ENCODE peak calls at places on chromosomes 2 and 18, in ten cellular contexts. One of them, this sample, is unnamed.
A peak's percentile ranks its signal among the peaks of the same experiment; 100 is the strongest.

GRCh38 chr2:36146765-36147164 is 208.8 kb upstream of the CRIM1 start:
- DNase-seq in transverse colon: no peak
- DNase-seq in K562: no peak
- DNase-seq in stomach: no peak
- DNase-seq in Panc1: no peak
- DNase-seq in HCT116: no peak
- DNase-seq in GM23338: no peak
- DNase-seq in prostate gland: no peak
- DNase-seq in suprapubic skin: no peak
- DNase-seq in breast epithelium: no peak
- DNase-seq in this sample: no peak

GRCh38 chr2:241914542-241914941 is 45.0 kb downstream of the RTP5 start:
- DNase-seq in transverse colon: no peak
- DNase-seq in K562: no peak
- DNase-seq in stomach: peak; percentile 15
- DNase-seq in Panc1: no peak
- DNase-seq in HCT116: no peak
- DNase-seq in GM23338: no peak
- DNase-seq in prostate gland: no peak
- DNase-seq in suprapubic skin: no peak
- DNase-seq in breast epithelium: no peak
- DNase-seq in this sample: no peak

GRCh38 chr2:145744541-145745386 is 1224.8 kb upstream of the ZEB2 start:
- DNase-seq in transverse colon: no peak
- DNase-seq in K562: peak; percentile 64
- DNase-seq in stomach: no peak
- DNase-seq in Panc1: no peak
- DNase-seq in HCT116: no peak
- DNase-seq in GM23338: no peak
- DNase-seq in prostate gland: no peak
- DNase-seq in suprapubic skin: no peak
- DNase-seq in breast epithelium: no peak
- DNase-seq in this sample: no peak

GRCh38 chr2:97857553-97857952 is 138.2 kb downstream of the TMEM131 start:
- DNase-seq in transverse colon: no peak
- DNase-seq in K562: no peak
- DNase-seq in stomach: no peak
- DNase-seq in Panc1: no peak
- DNase-seq in HCT116: no peak
- DNase-seq in GM23338: no peak
- DNase-seq in prostate gland: no peak
- DNase-seq in suprapubic skin: no peak
- DNase-seq in breast epithelium: no peak
- DNase-seq in this sample: no peak

GRCh38 chr2:36290306-36290705 is 65.3 kb upstream of the CRIM1 start:
- DNase-seq in transverse colon: no peak
- DNase-seq in K562: no peak
- DNase-seq in stomach: no peak
- DNase-seq in Panc1: no peak
- DNase-seq in HCT116: no peak
- DNase-seq in GM23338: no peak
- DNase-seq in prostate gland: no peak
- DNase-seq in suprapubic skin: no peak
- DNase-seq in breast epithelium: no peak
- DNase-seq in this sample: no peak

GRCh38 chr2:232260075-232260474 is 118.5 kb upstream of the ALPP start:
- DNase-seq in transverse colon: no peak
- DNase-seq in K562: no peak
- DNase-seq in stomach: no peak
- DNase-seq in Panc1: no peak
- DNase-seq in HCT116: no peak
- DNase-seq in GM23338: no peak
- DNase-seq in prostate gland: no peak
- DNase-seq in suprapubic skin: no peak
- DNase-seq in breast epithelium: no peak
- DNase-seq in this sample: no peak

GRCh38 chr2:219628986-219629901 is 1.8 kb downstream of the SLC4A3 start:
- DNase-seq in transverse colon: no peak
- DNase-seq in K562: no peak
- DNase-seq in stomach: no peak
- DNase-seq in Panc1: no peak
- DNase-seq in HCT116: no peak
- DNase-seq in GM23338: no peak
- DNase-seq in prostate gland: no peak
- DNase-seq in suprapubic skin: no peak
- DNase-seq in breast epithelium: no peak
- DNase-seq in this sample: peak; percentile 61

GRCh38 chr2:145190031-145190703 is 670.2 kb upstream of the ZEB2 start:
- DNase-seq in transverse colon: no peak
- DNase-seq in K562: peak; percentile 24
- DNase-seq in stomach: no peak
- DNase-seq in Panc1: no peak
- DNase-seq in HCT116: no peak
- DNase-seq in GM23338: no peak
- DNase-seq in prostate gland: no peak
- DNase-seq in suprapubic skin: no peak
- DNase-seq in breast epithelium: no peak
- DNase-seq in this sample: no peak

GRCh38 chr2:78778756-78779510 is 246.6 kb upstream of the REG3G start:
- DNase-seq in transverse colon: no peak
- DNase-seq in K562: no peak
- DNase-seq in stomach: no peak
- DNase-seq in Panc1: no peak
- DNase-seq in HCT116: no peak
- DNase-seq in GM23338: no peak
- DNase-seq in prostate gland: no peak
- DNase-seq in suprapubic skin: no peak
- DNase-seq in breast epithelium: no peak
- DNase-seq in this sample: no peak

GRCh38 chr2:127479219-127479825 is 47.0 kb downstream of the IWS1 start:
- DNase-seq in transverse colon: no peak
- DNase-seq in K562: peak; percentile 48
- DNase-seq in stomach: no peak
- DNase-seq in Panc1: peak; percentile 30
- DNase-seq in HCT116: peak; percentile 34
- DNase-seq in GM23338: peak; percentile 90
- DNase-seq in prostate gland: no peak
- DNase-seq in suprapubic skin: no peak
- DNase-seq in breast epithelium: no peak
- DNase-seq in this sample: peak; percentile 12

GRCh38 chr18:26215247-26215970 is 10.8 kb upstream of the TAF4B start:
- DNase-seq in transverse colon: no peak
- DNase-seq in K562: no peak
- DNase-seq in stomach: no peak
- DNase-seq in Panc1: no peak
- DNase-seq in HCT116: no peak
- DNase-seq in GM23338: no peak
- DNase-seq in prostate gland: no peak
- DNase-seq in suprapubic skin: no peak
- DNase-seq in breast epithelium: no peak
- DNase-seq in this sample: peak; percentile 37

GRCh38 chr2:155372969-155373368 is 674.5 kb downstream of the KCNJ3 start:
- DNase-seq in transverse colon: no peak
- DNase-seq in K562: no peak
- DNase-seq in stomach: no peak
- DNase-seq in Panc1: no peak
- DNase-seq in HCT116: peak; percentile 3
- DNase-seq in GM23338: peak; percentile 56
- DNase-seq in prostate gland: no peak
- DNase-seq in suprapubic skin: no peak
- DNase-seq in breast epithelium: no peak
- DNase-seq in this sample: no peak

GRCh38 chr18:38174594-38174993 is 609.0 kb upstream of the CELF4 start:
- DNase-seq in transverse colon: no peak
- DNase-seq in K562: no peak
- DNase-seq in stomach: no peak
- DNase-seq in Panc1: no peak
- DNase-seq in HCT116: no peak
- DNase-seq in GM23338: no peak
- DNase-seq in prostate gland: no peak
- DNase-seq in suprapubic skin: no peak
- DNase-seq in breast epithelium: no peak
- DNase-seq in this sample: no peak

GRCh38 chr2:86633094-86633740 is 9.6 kb upstream of the RNF103 start:
- DNase-seq in transverse colon: peak; percentile 35
- DNase-seq in K562: no peak
- DNase-seq in stomach: peak; percentile 49
- DNase-seq in Panc1: no peak
- DNase-seq in HCT116: no peak
- DNase-seq in GM23338: no peak
- DNase-seq in prostate gland: peak; percentile 9
- DNase-seq in suprapubic skin: no peak
- DNase-seq in breast epithelium: no peak
- DNase-seq in this sample: no peak

GRCh38 chr2:120303177-120303576 is 42.8 kb upstream of the INHBB start:
- DNase-seq in transverse colon: no peak
- DNase-seq in K562: no peak
- DNase-seq in stomach: no peak
- DNase-seq in Panc1: no peak
- DNase-seq in HCT116: no peak
- DNase-seq in GM23338: no peak
- DNase-seq in prostate gland: no peak
- DNase-seq in suprapubic skin: no peak
- DNase-seq in breast epithelium: no peak
- DNase-seq in this sample: no peak

GRCh38 chr2:120307482-120307881 is 38.5 kb upstream of the INHBB start:
- DNase-seq in transverse colon: no peak
- DNase-seq in K562: no peak
- DNase-seq in stomach: no peak
- DNase-seq in Panc1: no peak
- DNase-seq in HCT116: no peak
- DNase-seq in GM23338: no peak
- DNase-seq in prostate gland: no peak
- DNase-seq in suprapubic skin: no peak
- DNase-seq in breast epithelium: no peak
- DNase-seq in this sample: no peak

GRCh38 chr2:120306091-120306490 is 39.8 kb upstream of the INHBB start:
- DNase-seq in transverse colon: no peak
- DNase-seq in K562: no peak
- DNase-seq in stomach: no peak
- DNase-seq in Panc1: no peak
- DNase-seq in HCT116: no peak
- DNase-seq in GM23338: no peak
- DNase-seq in prostate gland: no peak
- DNase-seq in suprapubic skin: no peak
- DNase-seq in breast epithelium: no peak
- DNase-seq in this sample: peak; percentile 16

GRCh38 chr2:120308038-120308910 is 37.7 kb upstream of the INHBB start:
- DNase-seq in transverse colon: no peak
- DNase-seq in K562: peak; percentile 20
- DNase-seq in stomach: no peak
- DNase-seq in Panc1: no peak
- DNase-seq in HCT116: no peak
- DNase-seq in GM23338: no peak
- DNase-seq in prostate gland: no peak
- DNase-seq in suprapubic skin: no peak
- DNase-seq in breast epithelium: no peak
- DNase-seq in this sample: no peak

DNA sequence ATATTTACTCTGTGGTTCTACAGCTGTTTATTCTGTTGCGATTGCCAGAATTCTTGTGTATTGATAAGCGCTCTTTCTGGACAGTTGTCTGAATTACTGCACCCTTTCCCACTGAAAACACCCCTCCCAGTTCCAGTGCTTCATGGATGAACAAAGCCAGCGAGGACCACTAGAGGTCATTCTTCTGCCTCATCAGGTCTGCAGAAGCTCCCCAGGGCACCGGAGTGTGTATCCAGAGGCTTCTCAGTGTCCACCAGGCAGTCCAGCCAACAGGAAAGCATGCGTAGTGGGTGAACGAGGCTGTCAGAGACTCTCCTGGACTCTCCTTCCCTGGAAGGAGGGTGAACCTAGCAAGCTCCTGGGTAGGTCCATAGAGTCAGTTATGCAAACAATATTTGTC is 40.6 kb upstream of the INHBB start:
- DNase-seq in transverse colon: no peak
- DNase-seq in K562: peak; percentile 58
- DNase-seq in stomach: peak; percentile 5
- DNase-seq in Panc1: no peak
- DNase-seq in HCT116: no peak
- DNase-seq in GM23338: peak; percentile 41
- DNase-seq in prostate gland: peak; percentile 57
- DNase-seq in suprapubic skin: no peak
- DNase-seq in breast epithelium: no peak
- DNase-seq in this sample: no peak
- H3K27ac ChIP-seq in transverse colon: no peak overlapping the region
- H3K27ac ChIP-seq in K562: no peak overlapping the region
- H3K27ac ChIP-seq in stomach: no peak overlapping the region
- H3K27ac ChIP-seq in Panc1: no peak overlapping the region
- H3K27ac ChIP-seq in HCT116: no peak overlapping the region
- H3K27ac ChIP-seq in GM23338: no peak overlapping the region
- H3K27ac ChIP-seq in prostate gland: peak overlapping the region; percentile 67
- H3K27ac ChIP-seq in suprapubic skin: no peak overlapping the region
- H3K27ac ChIP-seq in breast epithelium: no peak overlapping the region
- H3K27ac ChIP-seq in this sample: no peak overlapping the region

GRCh38 chr2:70191244-70191735 is 471 bp upstream of the C2orf42 start:
- DNase-seq in transverse colon: no peak
- DNase-seq in K562: no peak
- DNase-seq in stomach: no peak
- DNase-seq in Panc1: no peak
- DNase-seq in HCT116: no peak
- DNase-seq in GM23338: no peak
- DNase-seq in prostate gland: no peak
- DNase-seq in suprapubic skin: no peak
- DNase-seq in breast epithelium: no peak
- DNase-seq in this sample: no peak
- H3K4me3 ChIP-seq in transverse colon: peak overlapping the region; percentile 58
- H3K4me3 ChIP-seq in K562: peak overlapping the region; percentile 62
- H3K4me3 ChIP-seq in stomach: peak overlapping the region; percentile 76
- H3K4me3 ChIP-seq in Panc1: peak overlapping the region; percentile 62
- H3K4me3 ChIP-seq in HCT116: peak overlapping the region; percentile 79
- H3K4me3 ChIP-seq in GM23338: peak overlapping the region; percentile 79
- H3K4me3 ChIP-seq in prostate gland: peak overlapping the region; percentile 62
- H3K4me3 ChIP-seq in suprapubic skin: peak overlapping the region; percentile 78
- H3K4me3 ChIP-seq in breast epithelium: peak overlapping the region; percentile 79
- H3K4me3 ChIP-seq in this sample: peak overlapping the region; percentile 87

DNA sequence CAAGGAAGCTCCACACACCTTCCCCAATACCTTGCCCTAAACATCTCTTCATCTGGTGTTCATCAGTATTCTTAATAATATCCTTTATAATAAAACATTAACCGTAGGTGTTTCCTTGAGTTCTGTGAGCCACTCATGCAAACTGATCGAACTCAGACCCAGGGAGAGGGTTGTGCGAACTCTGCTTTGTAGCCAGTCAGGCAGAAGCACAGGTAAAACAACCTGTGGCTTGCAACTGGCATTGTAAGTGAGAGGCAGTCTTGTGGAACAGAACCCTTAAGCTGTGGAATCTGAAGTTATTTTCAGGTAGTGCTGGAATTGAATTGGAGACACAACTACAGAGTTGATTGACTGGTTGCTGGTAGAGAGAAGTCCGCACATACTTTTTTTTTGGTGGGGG is 4.7 kb downstream of the BUB1 start:
- DNase-seq in transverse colon: no peak
- DNase-seq in K562: no peak
- DNase-seq in stomach: no peak
- DNase-seq in Panc1: no peak
- DNase-seq in HCT116: no peak
- DNase-seq in GM23338: no peak
- DNase-seq in prostate gland: no peak
- DNase-seq in suprapubic skin: no peak
- DNase-seq in breast epithelium: no peak
- DNase-seq in this sample: no peak
- TF ChIP-seq POLR2AphosphoS5 in transverse colon: no peak
- TF ChIP-seq POLR2AphosphoS5 in K562: no peak
- TF ChIP-seq POLR2AphosphoS5 in stomach: no peak
- TF ChIP-seq POLR2AphosphoS5 in Panc1: no peak
- TF ChIP-seq POLR2AphosphoS5 in HCT116: no peak
- TF ChIP-seq POLR2AphosphoS5 in GM23338: no peak
- TF ChIP-seq POLR2AphosphoS5 in prostate gland: no peak
- TF ChIP-seq POLR2AphosphoS5 in suprapubic skin: no peak
- TF ChIP-seq POLR2AphosphoS5 in breast epithelium: no peak
- TF ChIP-seq POLR2AphosphoS5 in this sample: no peak

GRCh38 chr18:59951591-59951990 is 51.8 kb downstream of the PMAIP1 start:
- DNase-seq in transverse colon: no peak
- DNase-seq in K562: no peak
- DNase-seq in stomach: no peak
- DNase-seq in Panc1: no peak
- DNase-seq in HCT116: peak; percentile 63
- DNase-seq in GM23338: no peak
- DNase-seq in prostate gland: no peak
- DNase-seq in suprapubic skin: no peak
- DNase-seq in breast epithelium: no peak
- DNase-seq in this sample: no peak
- H3K27ac ChIP-seq in transverse colon: no peak overlapping the region
- H3K27ac ChIP-seq in K562: no peak overlapping the region
- H3K27ac ChIP-seq in stomach: no peak overlapping the region
- H3K27ac ChIP-seq in Panc1: no peak overlapping the region
- H3K27ac ChIP-seq in HCT116: peak overlapping the region; percentile 80
- H3K27ac ChIP-seq in GM23338: no peak overlapping the region
- H3K27ac ChIP-seq in prostate gland: no peak overlapping the region
- H3K27ac ChIP-seq in suprapubic skin: peak overlapping the region; percentile 48
- H3K27ac ChIP-seq in breast epithelium: no peak overlapping the region
- H3K27ac ChIP-seq in this sample: no peak overlapping the region

This sample was measured in HL-60.